ENCODE peak calls at places on chromosomes 6 and 20, in ten cellular contexts. V, K, U, Y, A, W, P, H, R and X are unnamed samples. For H3K36me3 and H3K27me3, the result is how much of the 10 kb centered on the place peaks cover.

GRCh38 chr6:3226422-3227362 is 761 bp downstream of the TUBB2B start:
- DNase-seq in R (peak), Y (peak), K (no peak), U (peak), A (peak), W (peak), P (peak), H (no peak), V (no peak), X (no peak)

GRCh38 chr20:60035-60918 is 27.2 kb upstream of the DEFB125 start:
- DNase-seq in W (no peak), K (no peak), A (no peak), H (no peak), P (no peak), V (no peak), U (no peak), Y (peak), R (no peak), X (no peak)

GRCh38 chr6:170050591-170051041 is 240.3 kb downstream of the DLL1 start:
- DNase-seq in K (no peak), H (peak), W (no peak), P (no peak), A (no peak), V (no peak), Y (no peak), U (no peak), R (no peak), X (no peak)

GRCh38 chr6:11845664-11846577 is 67.3 kb upstream of the ADTRP start:
- DNase-seq in P (no peak), Y (no peak), H (no peak), V (no peak), A (no peak), R (no peak), W (no peak), K (no peak), U (no peak), X (no peak)

GRCh38 chr20:39897058-39897457 is 792.0 kb downstream of the MAFB start:
- DNase-seq in Y (peak), U (no peak), R (no peak), H (no peak), P (no peak), V (no peak), A (no peak), K (peak), W (peak), X (no peak)

GRCh38 chr6:30725713-30726505 is 5.8 kb downstream of the TUBB start:
- DNase-seq in R (no peak), P (no peak), A (no peak), Y (peak), W (peak), K (peak), U (no peak), H (no peak), V (no peak), X (no peak)

GRCh38 chr6:158799051-158799792 is 19.9 kb downstream of the EZR start:
- DNase-seq in P (no peak), K (peak), W (peak), H (no peak), A (no peak), V (no peak), U (no peak), Y (peak), R (peak), X (peak)

GRCh38 chr6:23621026-23621425 is 505.0 kb upstream of the NRSN1 start:
- DNase-seq in R (no peak), H (no peak), K (peak), P (no peak), V (no peak), U (no peak), A (no peak), Y (peak), W (peak), X (no peak)

GRCh38 chr6:48919555-48919954 is 543.5 kb downstream of the MMUT start:
- DNase-seq in V (no peak), W (no peak), H (no peak), U (no peak), P (no peak), Y (no peak), R (no peak), A (no peak), K (no peak), X (no peak)

GRCh38 chr6:72286911-72287311 is 335.0 kb upstream of the KCNQ5 start:
- DNase-seq in K (peak), H (no peak), V (no peak), Y (peak), R (no peak), U (no peak), W (peak), A (no peak), P (no peak), X (no peak)

GRCh38 chr6:73556796-73557195 is 36.0 kb upstream of the EEF1A1 start:
- DNase-seq in K (no peak), H (no peak), Y (no peak), P (no peak), U (no peak), V (no peak), W (no peak), A (no peak), R (no peak), X (no peak)

GRCh38 chr6:53302678-53303360 is 45.9 kb downstream of the ELOVL5 start:
- DNase-seq in W (peak), V (no peak), A (no peak), P (no peak), H (no peak), U (no peak), Y (peak), R (no peak), K (peak), X (no peak)

GRCh38 chr6:41777886-41778285 is 1.8 kb downstream of the FRS3 start:
- DNase-seq in V (no peak), W (no peak), U (no peak), P (no peak), Y (no peak), A (no peak), H (no peak), K (no peak), R (no peak), X (no peak)

GRCh38 chr6:33314515-33314942 is 651 bp upstream of the TAPBP start:
- DNase-seq in P (peak), A (peak), W (peak), V (peak), H (peak), K (peak), Y (peak), R (peak), U (no peak), X (peak)

GRCh38 chr6:150894935-150895686 is 29.6 kb downstream of the MTHFD1L start:
- DNase-seq in U (no peak), H (no peak), R (no peak), P (peak), A (peak), W (peak), K (peak), Y (peak), V (no peak), X (no peak)

GRCh38 chr6:5590187-5590586 is 328.9 kb downstream of the FARS2 start:
- DNase-seq in P (no peak), V (no peak), U (no peak), Y (no peak), W (no peak), A (peak), K (no peak), H (peak), R (no peak), X (no peak)

GRCh38 chr6:137076277-137077068 is 31.7 kb upstream of the IL20RA start:
- DNase-seq in R (peak), U (peak), P (peak), K (peak), H (peak), A (peak), V (peak), Y (peak), W (peak), X (peak)

GRCh38 chr20:2741463-2741862 is 48.9 kb downstream of the EBF4 start:
- DNase-seq in K (no peak), P (no peak), U (no peak), Y (no peak), R (no peak), V (no peak), H (no peak), A (no peak), W (no peak), X (no peak)

GRCh38 chr6:8181162-8181909 is 79.0 kb upstream of the EEF1E1 start:
- DNase-seq in K (no peak), P (no peak), U (no peak), Y (no peak), A (no peak), R (no peak), H (no peak), V (no peak), W (no peak), X (no peak)

GRCh38 chr6:100322886-100323285 is 141.8 kb downstream of the SIM1 start:
- DNase-seq in R (no peak), W (no peak), K (no peak), A (no peak), V (no peak), P (no peak), Y (no peak), U (no peak), H (no peak), X (no peak)

GRCh38 chr6:16872543-16873230 is 111.4 kb upstream of the ATXN1 start:
- DNase-seq in R (no peak), V (no peak), Y (no peak), U (no peak), A (no peak), P (no peak), W (no peak), H (no peak), K (no peak), X (no peak)

GRCh38 chr6:150693404-150693803 is 93.7 kb downstream of the PLEKHG1 start:
- DNase-seq in K (no peak), W (no peak), V (no peak), Y (no peak), A (no peak), H (no peak), R (no peak), P (no peak), U (no peak), X (no peak)

GRCh38 chr6:145561095-145561820 is 174.1 kb downstream of the EPM2A start:
- DNase-seq in W (peak), R (no peak), P (no peak), V (no peak), A (no peak), H (no peak), K (no peak), U (no peak), Y (peak), X (no peak)

GRCh38 chr6:4973972-4974885 is 29.6 kb downstream of the RPP40 start:
- DNase-seq in K (peak), Y (peak), H (no peak), U (peak), W (peak), A (no peak), V (peak), R (no peak), P (peak), X (no peak)

GRCh38 chr6:113944701-113945100 is 26.2 kb downstream of the HDAC2 start:
- DNase-seq in K (peak), W (peak), Y (peak), H (no peak), P (no peak), U (no peak), A (no peak), R (no peak), V (no peak), X (no peak)
- H3K36me3 ChIP-seq in K (under half), W (half or more), Y (under half), H (half or more), P (half or more), U (half or more), A (half or more), R (half or more), V (half or more), X (under half)

DNA sequence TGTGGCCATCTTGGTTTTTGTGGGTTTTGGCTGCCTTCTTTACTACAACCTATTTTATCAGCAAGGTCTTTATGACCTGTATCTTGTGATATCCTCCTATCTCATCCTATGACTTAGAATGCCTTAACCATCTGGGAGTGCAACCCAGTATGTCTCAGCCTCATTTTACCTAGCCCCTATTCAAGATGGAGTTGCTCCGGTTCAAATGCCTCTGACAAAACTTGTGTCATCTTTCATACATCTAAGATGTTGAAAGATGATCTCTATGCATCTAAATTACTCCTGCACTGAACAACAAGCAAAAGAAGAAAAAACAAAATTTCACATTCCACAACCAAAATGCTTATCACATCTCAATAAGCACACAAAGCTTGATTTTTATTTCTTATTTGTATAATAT is 129.5 kb upstream of the CNR1 start:
- DNase-seq in P (no peak), K (no peak), H (no peak), W (no peak), U (no peak), A (no peak), Y (no peak), V (no peak), R (no peak), X (no peak)
- H3K27me3 ChIP-seq in P (under half), K (under half), H (under half), W (under half), U (under half), A (under half), Y (under half), V (under half), R (under half), X (under half)

DNA sequence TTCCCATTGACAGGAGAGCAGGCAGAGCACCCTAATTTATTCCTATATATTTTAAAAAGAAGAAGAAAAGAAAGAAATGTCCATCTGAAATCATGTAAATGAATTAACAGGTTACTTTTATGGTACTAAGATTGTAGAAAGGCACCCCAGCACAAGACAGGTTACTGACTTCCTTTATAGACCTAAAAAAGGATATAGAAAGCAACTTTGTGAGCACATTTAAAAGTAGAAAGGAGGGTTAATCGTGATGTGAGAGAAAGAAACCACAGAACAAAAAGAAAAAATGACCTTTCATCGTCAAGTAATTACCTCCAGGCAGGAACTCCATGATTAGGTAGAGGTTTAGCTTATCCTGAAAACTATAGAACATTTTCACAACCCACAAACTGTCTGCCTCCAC is 29.9 kb downstream of the STK38 start:
- DNase-seq in U (no peak), V (no peak), W (no peak), R (no peak), A (no peak), H (no peak), P (no peak), Y (no peak), K (no peak), X (no peak)
- H3K36me3 ChIP-seq in U (half or more), V (half or more), W (under half), R (under half), A (half or more), H (half or more), P (under half), Y (under half), K (under half), X (under half)

GRCh38 chr20:42447270-42447669 is 742.4 kb downstream of the PTPRT start:
- DNase-seq in V (no peak), K (no peak), H (no peak), U (no peak), A (no peak), Y (no peak), P (no peak), W (no peak), R (no peak), X (no peak)

GRCh38 chr20:42441862-42442196 is 747.9 kb downstream of the PTPRT start:
- DNase-seq in W (no peak), R (no peak), V (no peak), H (no peak), K (no peak), A (no peak), P (no peak), U (no peak), Y (no peak), X (no peak)

GRCh38 chr20:42442728-42443127 is 747.0 kb downstream of the PTPRT start:
- DNase-seq in Y (no peak), U (no peak), W (no peak), R (no peak), K (no peak), V (no peak), H (no peak), P (no peak), A (peak), X (no peak)

GRCh38 chr20:42444799-42445198 is 744.9 kb downstream of the PTPRT start:
- DNase-seq in Y (no peak), P (no peak), A (no peak), V (no peak), W (no peak), K (no peak), H (no peak), R (no peak), U (no peak), X (no peak)

GRCh38 chr20:42441196-42441861 is 748.4 kb downstream of the PTPRT start:
- DNase-seq in H (no peak), R (no peak), A (no peak), Y (no peak), U (no peak), K (no peak), W (no peak), P (no peak), V (no peak), X (no peak)
- H3K27me3 ChIP-seq in H (under half), R (under half), A (under half), Y (under half), U (under half), K (under half), W (under half), P (under half), V (under half), X (under half)

GRCh38 chr6:78952362-78952761 is 85.0 kb downstream of the IRAK1BP1 start:
- DNase-seq in A (no peak), K (no peak), Y (no peak), W (no peak), P (no peak), R (no peak), V (no peak), U (no peak), H (no peak), X (no peak)
- H3K36me3 ChIP-seq in A (half or more), K (under half), Y (under half), W (under half), P (half or more), R (half or more), V (half or more), U (half or more), H (half or more), X (under half)